ENCODE peak calls at places on chromosome 17, in six cellular contexts. Q, C, B, Z, Y and R are unnamed samples.

GRCh38 chr17:38731526-38732294 is 1.6 kb downstream of the CISD3 start:
- DNase-seq in Q (peak; percentile 62), C (no peak), B (peak; percentile 27), Z (no peak), Y (no peak), R (no peak)

GRCh38 chr17:8160741-8161221 is 2.0 kb downstream of the VAMP2 start:
- DNase-seq in Q (peak; percentile 46), C (no peak), B (no peak), Z (no peak), Y (no peak), R (no peak)

GRCh38 chr17:61402978-61403845 is 3.6 kb downstream of the TBX2 start:
- DNase-seq in Q (no peak), C (peak; percentile 39), B (no peak), Z (no peak), Y (no peak), R (no peak)

GRCh38 chr17:77593081-77593480 is 365.4 kb upstream of the TNRC6C start:
- DNase-seq in Q (no peak), C (no peak), B (no peak), Z (no peak), Y (no peak), R (no peak)

GRCh38 chr17:1639549-1639948 is 6.0 kb downstream of the SCARF1 start:
- DNase-seq in Q (peak; percentile 49), C (no peak), B (no peak), Z (no peak), Y (no peak), R (no peak)

GRCh38 chr17:56593073-56593740 is at the start of gene NOG:
- DNase-seq in Q (peak; percentile 39), C (peak; percentile 81), B (peak; percentile 79), Z (peak; percentile 45), Y (no peak), R (no peak)

GRCh38 chr17:59361386-59361785 is 29.9 kb downstream of the YPEL2 start:
- DNase-seq in Q (no peak), C (no peak), B (peak; percentile 97), Z (no peak), Y (no peak), R (no peak)

GRCh38 chr17:71446635-71447034 is 674.2 kb upstream of the SOX9 start:
- DNase-seq in Q (no peak), C (no peak), B (no peak), Z (no peak), Y (no peak), R (no peak)

GRCh38 chr17:78392295-78392694 is 13.8 kb downstream of the PGS1 start:
- DNase-seq in Q (no peak), C (no peak), B (no peak), Z (no peak), Y (no peak), R (no peak)

GRCh38 chr17:47727704-47728036 is 5.4 kb upstream of the TBX21 start:
- DNase-seq in Q (no peak), C (no peak), B (no peak), Z (no peak), Y (no peak), R (no peak)

GRCh38 chr17:68326681-68327080 is 35.4 kb downstream of the ARSG start:
- DNase-seq in Q (no peak), C (no peak), B (peak; percentile 38), Z (no peak), Y (no peak), R (no peak)

GRCh38 chr17:8826808-8827435 is 27.8 kb upstream of the MFSD6L start:
- DNase-seq in Q (no peak), C (no peak), B (no peak), Z (no peak), Y (no peak), R (no peak)

GRCh38 chr17:77400445-77400870 is 259.7 kb downstream of the SEC14L1 start:
- DNase-seq in Q (no peak), C (peak; percentile 64), B (peak; percentile 67), Z (peak; percentile 62), Y (no peak), R (no peak)

GRCh38 chr17:17098426-17099035 is 56.3 kb downstream of the MPRIP start:
- DNase-seq in Q (no peak), C (peak; percentile 43), B (peak; percentile 30), Z (peak; percentile 79), Y (no peak), R (no peak)

GRCh38 chr17:51097708-51098446 is 22.8 kb downstream of the SPAG9 start:
- DNase-seq in Q (no peak), C (no peak), B (no peak), Z (no peak), Y (no peak), R (no peak)

GRCh38 chr17:72090108-72090507 is 30.7 kb upstream of the SOX9 start:
- DNase-seq in Q (no peak), C (no peak), B (peak; percentile 6), Z (no peak), Y (no peak), R (no peak)

GRCh38 chr17:39084558-39084957 is 66.9 kb downstream of the PLXDC1 start:
- DNase-seq in Q (no peak), C (no peak), B (no peak), Z (no peak), Y (no peak), R (no peak)

GRCh38 chr17:48374650-48375230 is 55.3 kb downstream of the SKAP1 start:
- DNase-seq in Q (peak; percentile 29), C (peak; percentile 41), B (peak; percentile 5), Z (no peak), Y (peak; percentile 25), R (no peak)

GRCh38 chr17:63435681-63436522 is 10.2 kb downstream of the CYB561 start:
- DNase-seq in Q (peak; percentile 75), C (no peak), B (no peak), Z (no peak), Y (no peak), R (no peak)

GRCh38 chr17:80264048-80264792 is 3.6 kb downstream of the RNF213 start:
- DNase-seq in Q (no peak), C (no peak), B (no peak), Z (no peak), Y (no peak), R (no peak)

GRCh38 chr17:75013077-75013391 is 564 bp downstream of the MRPL58 start:
- DNase-seq in Q (no peak), C (no peak), B (no peak), Z (no peak), Y (no peak), R (no peak)

GRCh38 chr17:67534941-67535340 is 157.9 kb downstream of the PITPNC1 start:
- DNase-seq in Q (no peak), C (no peak), B (no peak), Z (no peak), Y (no peak), R (no peak)

GRCh38 chr17:50482516-50482915 is 3.9 kb downstream of the RSAD1 start:
- DNase-seq in Q (peak; percentile 98), C (peak; percentile 89), B (peak; percentile 99), Z (peak; percentile 94), Y (peak; percentile 75), R (peak; percentile 91)

GRCh38 chr17:36923814-36924221 is 13.5 kb upstream of the LHX1 start:
- DNase-seq in Q (no peak), C (no peak), B (no peak), Z (no peak), Y (no peak), R (no peak)

GRCh38 chr17:40538019-40538935 is 27.0 kb downstream of the CCR7 start:
- DNase-seq in Q (peak; percentile 88), C (no peak), B (peak; percentile 67), Z (peak; percentile 75), Y (no peak), R (no peak)

GRCh38 chr17:76240461-76241204 is at the start of gene RNF157:
- DNase-seq in Q (peak; percentile 69), C (peak; percentile 88), B (peak; percentile 66), Z (peak; percentile 32), Y (no peak), R (no peak)

GRCh38 chr17:76243826-76244679 is 3.8 kb upstream of the RNF157 start:
- DNase-seq in Q (no peak), C (no peak), B (no peak), Z (no peak), Y (no peak), R (no peak)

GRCh38 chr17:76241205-76241539 is 879 bp upstream of the RNF157 start:
- DNase-seq in Q (no peak), C (no peak), B (peak; percentile 40), Z (no peak), Y (no peak), R (no peak)

GRCh38 chr17:76239538-76240274 is 587 bp downstream of the RNF157 start:
- DNase-seq in Q (peak; percentile 43), C (peak; percentile 17), B (peak; percentile 16), Z (no peak), Y (no peak), R (no peak)

GRCh38 chr17:76241776-76242175 is 1.5 kb upstream of the RNF157 start:
- DNase-seq in Q (no peak), C (no peak), B (no peak), Z (no peak), Y (no peak), R (no peak)
- H3K4me3 ChIP-seq in Q (peak overlapping the region; percentile 54), C (no peak overlapping the region), B (no peak overlapping the region), Z (no peak overlapping the region), Y (no peak overlapping the region), R (no peak overlapping the region)

DNA sequence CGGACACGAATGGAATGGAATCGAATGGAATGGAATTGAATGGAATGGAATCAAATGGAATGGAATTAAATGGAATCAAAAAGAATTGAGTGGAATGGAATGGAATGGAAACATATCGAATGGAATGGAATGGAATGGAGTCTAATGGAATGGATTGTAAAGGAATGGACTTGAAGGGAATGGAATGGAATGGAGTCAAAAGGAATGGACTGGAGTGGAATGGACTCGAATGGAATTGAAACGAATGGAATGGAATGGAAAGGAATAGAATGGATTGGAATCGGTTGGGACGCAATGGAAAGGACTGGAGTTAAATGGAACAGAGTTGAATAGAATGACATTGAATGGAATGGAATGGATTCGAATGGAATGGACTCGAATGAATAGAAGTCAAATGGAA is 486.9 kb upstream of the WSB1 start:
- DNase-seq in Q (no peak), C (no peak), B (no peak), Z (no peak), Y (no peak), R (no peak)
- H3K9me3 ChIP-seq in Q (no peaks in the 10 kb centered on the region), C (peaks cover 5% of the 10 kb centered on the region), B (no peaks in the 10 kb centered on the region), Z (peaks cover 55% of the 10 kb centered on the region), Y (peaks cover 5% of the 10 kb centered on the region), R (peaks cover 66% of the 10 kb centered on the region)

DNA sequence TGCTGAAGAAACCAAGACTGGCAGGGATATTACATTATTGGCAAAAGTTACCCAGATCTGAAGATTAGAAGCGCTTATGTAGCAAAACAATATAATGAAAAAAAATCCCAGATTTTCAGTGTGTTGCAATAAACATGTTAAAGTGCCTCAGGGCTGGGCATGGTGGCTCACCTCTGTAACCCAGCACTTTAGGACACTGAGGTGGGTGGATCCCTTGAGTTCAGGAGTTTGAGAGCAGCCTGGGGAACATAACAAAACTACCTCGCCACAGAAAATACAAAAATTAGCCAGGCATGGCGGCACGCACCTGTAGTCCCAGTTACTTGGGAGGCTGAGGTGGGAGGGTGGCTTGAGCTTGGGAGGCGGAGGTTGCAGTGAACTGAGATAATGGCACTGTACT is 6.8 kb downstream of the ZNF207 start:
- DNase-seq in Q (no peak), C (no peak), B (peak; percentile 30), Z (no peak), Y (no peak), R (no peak)
- H3K4me3 ChIP-seq in Q (no peak overlapping the region), C (no peak overlapping the region), B (no peak overlapping the region), Z (no peak overlapping the region), Y (no peak overlapping the region), R (no peak overlapping the region)

DNA sequence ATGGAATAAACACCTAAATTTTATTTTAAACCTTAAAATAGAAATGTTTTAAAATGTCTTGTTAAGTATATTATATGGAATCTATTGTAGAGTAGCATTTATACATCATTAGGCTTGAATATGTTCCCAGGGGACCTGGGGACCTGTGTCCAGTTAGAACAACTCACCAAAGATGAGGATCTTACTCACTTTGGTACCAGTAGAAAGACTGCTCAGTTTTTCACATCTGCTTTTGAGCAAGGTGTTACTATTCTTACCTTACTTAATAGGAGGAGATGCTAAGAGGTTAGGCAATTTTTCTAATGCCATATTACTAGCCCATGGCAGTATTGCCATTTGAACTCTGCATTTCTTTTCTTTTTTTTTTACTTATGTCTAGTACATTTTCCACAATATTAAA is 14.7 kb downstream of the STXBP4 start:
- DNase-seq in Q (no peak), C (no peak), B (no peak), Z (no peak), Y (no peak), R (no peak)
- H3K9me3 ChIP-seq in Q (no peaks in the 10 kb centered on the region), C (no peaks in the 10 kb centered on the region), B (no peaks in the 10 kb centered on the region), Z (peaks cover 17% of the 10 kb centered on the region), Y (no peaks in the 10 kb centered on the region), R (no peaks in the 10 kb centered on the region)